ENCODE peak calls at places on chromosomes 11 and 22, in nine cellular contexts. L, Q, I, R, U, K, P, S and F are unnamed samples.
A peak's percentile ranks its signal among the peaks of the same experiment; 100 is the strongest.

GRCh38 chr22:46542011-46542985 is 4.9 kb upstream of the CELSR1 start:
- DNase-seq in R (peak; percentile 82), U (peak; percentile 62), P (peak; percentile 88), S (peak; percentile 83), Q (peak; percentile 79), I (no peak), K (peak; percentile 93), L (peak; percentile 78), F (peak; percentile 52)

GRCh38 chr22:37485714-37486223 is 415 bp downstream of the MFNG start:
- DNase-seq in R (no peak), P (no peak), I (no peak), Q (no peak), K (no peak), U (no peak), S (peak; percentile 35), L (no peak), F (no peak)

GRCh38 chr22:47997612-47998011 is 1235.2 kb downstream of the TBC1D22A start:
- DNase-seq in K (no peak), S (no peak), I (no peak), R (no peak), L (no peak), Q (no peak), P (no peak), U (no peak), F (no peak)

GRCh38 chr11:45500457-45500856 is 165.0 kb downstream of the CHST1 start:
- DNase-seq in S (no peak), I (no peak), K (no peak), Q (no peak), U (no peak), L (no peak), P (no peak), R (peak; percentile 26), F (no peak)

GRCh38 chr11:100961633-100962032 is 168.0 kb downstream of the PGR start:
- DNase-seq in U (no peak), I (no peak), K (no peak), R (no peak), Q (no peak), P (no peak), L (no peak), S (no peak), F (peak; percentile 11)

GRCh38 chr11:110362916-110363574 is 66.6 kb upstream of the RDX start:
- DNase-seq in U (no peak), I (no peak), K (no peak), S (peak; percentile 96), L (peak; percentile 54), P (peak; percentile 54), R (peak; percentile 28), Q (peak; percentile 40), F (no peak)

GRCh38 chr11:122795281-122795680 is 43.0 kb upstream of the CRTAM start:
- DNase-seq in U (no peak), R (no peak), P (no peak), S (no peak), K (no peak), L (no peak), I (no peak), Q (no peak), F (no peak)

GRCh38 chr22:43782448-43782847 is 29.7 kb downstream of the EFCAB6 start:
- DNase-seq in S (no peak), U (peak; percentile 45), I (no peak), K (no peak), Q (no peak), P (no peak), L (no peak), R (no peak), F (no peak)

GRCh38 chr11:28659716-28660348 is 551.6 kb downstream of the METTL15 start:
- DNase-seq in K (no peak), P (no peak), Q (no peak), R (no peak), S (no peak), U (no peak), L (no peak), I (no peak), F (no peak)

GRCh38 chr11:110455718-110456117 is 26.0 kb downstream of the FDX1 start:
- DNase-seq in R (no peak), Q (no peak), P (no peak), U (no peak), K (no peak), S (no peak), L (no peak), I (no peak), F (no peak)

GRCh38 chr11:10973416-10973815 is 115.6 kb upstream of the ZBED5 start:
- DNase-seq in U (no peak), L (no peak), R (no peak), P (no peak), I (no peak), K (no peak), Q (no peak), S (no peak), F (no peak)

GRCh38 chr22:24805790-24806662 is at the start of gene SGSM1:
- DNase-seq in U (no peak), Q (peak; percentile 89), S (peak; percentile 72), K (peak; percentile 69), R (peak; percentile 93), L (peak; percentile 89), I (peak; percentile 31), P (peak; percentile 88), F (peak; percentile 17)

GRCh38 chr11:6547177-6547576 is 50.1 kb downstream of the DNHD1 start:
- DNase-seq in I (no peak), Q (no peak), S (no peak), U (no peak), K (no peak), R (no peak), P (no peak), L (no peak), F (no peak)

GRCh38 chr22:46024136-46024840 is 47.3 kb upstream of the WNT7B start:
- DNase-seq in I (no peak), K (no peak), P (no peak), U (no peak), S (no peak), R (no peak), Q (peak; percentile 4), L (peak; percentile 4), F (no peak)

GRCh38 chr11:119375629-119376196 is 5.8 kb downstream of the USP2 start:
- DNase-seq in U (peak; percentile 83), I (no peak), P (no peak), L (peak; percentile 79), K (peak; percentile 83), R (no peak), Q (peak; percentile 90), S (no peak), F (peak; percentile 96)

GRCh38 chr11:73359930-73360742 is 16.1 kb upstream of the RELT start:
- DNase-seq in R (peak; percentile 45), P (peak; percentile 73), U (peak; percentile 55), L (no peak), K (peak; percentile 51), Q (no peak), I (no peak), S (peak; percentile 64), F (peak; percentile 54)

GRCh38 chr11:111565111-111565720 is 24.7 kb downstream of the LAYN start:
- DNase-seq in U (peak; percentile 89), P (peak; percentile 63), R (peak; percentile 68), I (peak; percentile 76), S (peak; percentile 84), L (peak; percentile 70), Q (no peak), K (peak; percentile 56), F (peak; percentile 78)

GRCh38 chr22:28029201-28029948 is 110.3 kb upstream of the PITPNB start:
- DNase-seq in K (peak; percentile 52), Q (peak; percentile 68), U (peak; percentile 82), P (peak; percentile 44), L (peak; percentile 92), R (peak; percentile 49), S (peak; percentile 99), I (peak; percentile 68), F (peak; percentile 41)

GRCh38 chr22:46131151-46131587 is 19.2 kb upstream of the PPARA start:
- DNase-seq in L (no peak), U (no peak), I (no peak), R (no peak), S (no peak), P (peak; percentile 43), Q (no peak), K (no peak), F (no peak)

GRCh38 chr22:49827853-49828598 is at the start of gene BRD1:
- DNase-seq in K (peak; percentile 65), P (peak; percentile 62), I (peak; percentile 10), Q (peak; percentile 81), L (peak; percentile 66), U (peak; percentile 51), R (peak; percentile 67), S (peak; percentile 82), F (peak; percentile 50)

GRCh38 chr11:69192282-69192681 is 36.5 kb downstream of the SMIM38 start:
- DNase-seq in S (no peak), R (no peak), L (peak; percentile 40), I (no peak), Q (no peak), U (no peak), P (no peak), K (no peak), F (no peak)

GRCh38 chr11:77353131-77353530 is 51.6 kb upstream of the GDPD4 start:
- DNase-seq in Q (no peak), P (no peak), S (no peak), U (no peak), R (no peak), K (no peak), I (no peak), L (no peak), F (no peak)

GRCh38 chr22:43905681-43906080 is 13.9 kb upstream of the PNPLA5 start:
- DNase-seq in L (no peak), U (no peak), Q (no peak), P (no peak), K (no peak), R (no peak), S (no peak), I (no peak), F (no peak)

GRCh38 chr22:46021577-46021976 is 44.6 kb upstream of the WNT7B start:
- DNase-seq in Q (peak; percentile 18), K (no peak), I (no peak), U (no peak), S (no peak), L (peak; percentile 7), P (no peak), R (no peak), F (no peak)

GRCh38 chr11:67013511-67014045 is 9.4 kb upstream of the SYT12 start:
- DNase-seq in I (no peak), Q (no peak), K (no peak), P (no peak), U (no peak), L (no peak), S (no peak), R (no peak), F (no peak)

GRCh38 chr22:26134654-26135330 is 34.5 kb upstream of the SEZ6L start:
- DNase-seq in I (no peak), R (no peak), S (no peak), U (no peak), P (no peak), L (no peak), K (no peak), Q (no peak), F (no peak)

GRCh38 chr11:8338138-8338537 is 74.5 kb upstream of the LMO1 start:
- DNase-seq in I (peak; percentile 9), U (peak; percentile 11), S (peak; percentile 65), K (peak; percentile 77), L (peak; percentile 45), Q (peak; percentile 61), R (peak; percentile 74), P (peak; percentile 83), F (peak; percentile 40)

GRCh38 chr11:40054631-40055030 is 1404.8 kb downstream of the LRRC4C start:
- DNase-seq in Q (no peak), U (no peak), K (no peak), L (no peak), S (no peak), I (no peak), P (no peak), R (no peak), F (no peak)